ENCODE peak calls at places on chromosomes 4 and X, in five cellular contexts. One of them, this sample, is unnamed.

GRCh38 chr4:37666625-37667071 is 19.5 kb downstream of the RELL1 start:
- DNase-seq in H9: no peak
- DNase-seq in BJ: peak
- DNase-seq in endodermal cell: no peak
- DNase-seq in cardiac septum: peak
- DNase-seq in this sample: no peak

GRCh38 chr4:112183252-112183651 is 38.0 kb downstream of the FAM241A start:
- DNase-seq in BJ: no peak
- DNase-seq in H9: no peak
- DNase-seq in endodermal cell: no peak
- DNase-seq in cardiac septum: no peak
- DNase-seq in this sample: no peak

GRCh38 chrX:39805022-39805421 is 292.7 kb downstream of the BCOR start:
- DNase-seq in H9: no peak
- DNase-seq in endodermal cell: no peak
- DNase-seq in cardiac septum: no peak
- DNase-seq in BJ: no peak
- DNase-seq in this sample: no peak

GRCh38 chr4:107120661-107121060 is 84.5 kb upstream of the DKK2 start:
- DNase-seq in H9: no peak
- DNase-seq in endodermal cell: peak
- DNase-seq in cardiac septum: no peak
- DNase-seq in BJ: no peak
- DNase-seq in this sample: no peak

GRCh38 chr4:172998527-172999469 is 169.8 kb upstream of the GALNT7 start:
- DNase-seq in BJ: no peak
- DNase-seq in H9: no peak
- DNase-seq in endodermal cell: no peak
- DNase-seq in cardiac septum: no peak
- DNase-seq in this sample: no peak

GRCh38 chr4:153518637-153519384 is 52.7 kb downstream of the TMEM131L start:
- DNase-seq in H9: no peak
- DNase-seq in BJ: no peak
- DNase-seq in endodermal cell: no peak
- DNase-seq in cardiac septum: no peak
- DNase-seq in this sample: no peak

GRCh38 chr4:26936284-26937065 is 75.8 kb downstream of the STIM2 start:
- DNase-seq in H9: no peak
- DNase-seq in BJ: no peak
- DNase-seq in endodermal cell: peak
- DNase-seq in cardiac septum: no peak
- DNase-seq in this sample: no peak

GRCh38 chr4:146442801-146443200 is 78.9 kb downstream of the SLC10A7 start:
- DNase-seq in cardiac septum: no peak
- DNase-seq in endodermal cell: no peak
- DNase-seq in BJ: no peak
- DNase-seq in H9: no peak
- DNase-seq in this sample: no peak

GRCh38 chr4:41657561-41657960 is 91.0 kb downstream of the PHOX2B start:
- DNase-seq in endodermal cell: no peak
- DNase-seq in H9: no peak
- DNase-seq in BJ: no peak
- DNase-seq in cardiac septum: no peak
- DNase-seq in this sample: no peak

GRCh38 chr4:29710519-29710918 is 1009.6 kb upstream of the PCDH7 start:
- DNase-seq in BJ: no peak
- DNase-seq in H9: no peak
- DNase-seq in endodermal cell: no peak
- DNase-seq in cardiac septum: no peak
- DNase-seq in this sample: no peak

GRCh38 chrX:51494409-51494808 is 2.0 kb downstream of the NUDT11 start:
- DNase-seq in cardiac septum: no peak
- DNase-seq in BJ: no peak
- DNase-seq in H9: no peak
- DNase-seq in endodermal cell: no peak
- DNase-seq in this sample: no peak

This sample was measured in HuH-7.5.